ENCODE peak calls at places on chromosomes 12 and 14, in eight cellular contexts. One of them, this sample, is unnamed.

GRCh38 chr14:66824251-66824650 is 316.3 kb downstream of the GPHN start:
- DNase-seq in PC-3: no peak
- DNase-seq in uterus: no peak
- DNase-seq in right lobe of liver: no peak
- DNase-seq in lung: no peak
- DNase-seq in body of pancreas: no peak
- DNase-seq in aorta: no peak
- DNase-seq in upper lobe of right lung: no peak
- DNase-seq in this sample: no peak

GRCh38 chr14:35404496-35405303 is at the start of gene NFKBIA:
- DNase-seq in upper lobe of right lung: peak; percentile 96
- DNase-seq in aorta: peak; percentile 95
- DNase-seq in body of pancreas: peak; percentile 94
- DNase-seq in right lobe of liver: peak; percentile 93
- DNase-seq in uterus: peak; percentile 89
- DNase-seq in PC-3: peak; percentile 90
- DNase-seq in lung: peak; percentile 93
- DNase-seq in this sample: peak; percentile 87

GRCh38 chr12:29734299-29734698 is 49.4 kb downstream of the TMTC1 start:
- DNase-seq in upper lobe of right lung: no peak
- DNase-seq in body of pancreas: no peak
- DNase-seq in PC-3: no peak
- DNase-seq in uterus: no peak
- DNase-seq in right lobe of liver: no peak
- DNase-seq in lung: no peak
- DNase-seq in aorta: no peak
- DNase-seq in this sample: no peak

GRCh38 chr12:114006482-114007425 is 40.6 kb upstream of the RBM19 start:
- DNase-seq in right lobe of liver: no peak
- DNase-seq in aorta: no peak
- DNase-seq in body of pancreas: no peak
- DNase-seq in lung: no peak
- DNase-seq in PC-3: no peak
- DNase-seq in uterus: no peak
- DNase-seq in upper lobe of right lung: no peak
- DNase-seq in this sample: no peak

GRCh38 chr12:89228466-89228865 is 123.8 kb downstream of the DUSP6 start:
- DNase-seq in PC-3: no peak
- DNase-seq in aorta: no peak
- DNase-seq in lung: no peak
- DNase-seq in upper lobe of right lung: no peak
- DNase-seq in right lobe of liver: no peak
- DNase-seq in uterus: no peak
- DNase-seq in body of pancreas: no peak
- DNase-seq in this sample: no peak

GRCh38 chr12:6860116-6860515 is 7.2 kb upstream of the TPI1 start:
- DNase-seq in lung: no peak
- DNase-seq in uterus: no peak
- DNase-seq in right lobe of liver: peak; percentile 8
- DNase-seq in body of pancreas: no peak
- DNase-seq in PC-3: no peak
- DNase-seq in aorta: no peak
- DNase-seq in upper lobe of right lung: no peak
- DNase-seq in this sample: no peak

GRCh38 chr14:90581745-90582144 is 184.9 kb downstream of the CALM1 start:
- DNase-seq in lung: no peak
- DNase-seq in aorta: no peak
- DNase-seq in PC-3: no peak
- DNase-seq in body of pancreas: no peak
- DNase-seq in upper lobe of right lung: no peak
- DNase-seq in right lobe of liver: no peak
- DNase-seq in uterus: no peak
- DNase-seq in this sample: no peak

GRCh38 chr14:89489796-89490506 is 72.9 kb upstream of the FOXN3 start:
- DNase-seq in upper lobe of right lung: no peak
- DNase-seq in aorta: no peak
- DNase-seq in right lobe of liver: no peak
- DNase-seq in PC-3: no peak
- DNase-seq in body of pancreas: no peak
- DNase-seq in lung: no peak
- DNase-seq in uterus: no peak
- DNase-seq in this sample: no peak

GRCh38 chr12:114665411-114666181 is 18.4 kb downstream of the TBX3 start:
- DNase-seq in right lobe of liver: no peak
- DNase-seq in upper lobe of right lung: no peak
- DNase-seq in PC-3: peak; percentile 47
- DNase-seq in uterus: no peak
- DNase-seq in body of pancreas: no peak
- DNase-seq in aorta: no peak
- DNase-seq in lung: no peak
- DNase-seq in this sample: no peak

GRCh38 chr12:78392918-78393317 is 471.7 kb upstream of the SYT1 start:
- DNase-seq in right lobe of liver: no peak
- DNase-seq in lung: no peak
- DNase-seq in PC-3: peak; percentile 56
- DNase-seq in body of pancreas: no peak
- DNase-seq in upper lobe of right lung: no peak
- DNase-seq in aorta: no peak
- DNase-seq in uterus: no peak
- DNase-seq in this sample: no peak

GRCh38 chr12:34297126-34297789 is 275.0 kb downstream of the ALG10 start:
- DNase-seq in body of pancreas: no peak
- DNase-seq in lung: no peak
- DNase-seq in uterus: no peak
- DNase-seq in upper lobe of right lung: no peak
- DNase-seq in aorta: peak; percentile 19
- DNase-seq in PC-3: no peak
- DNase-seq in right lobe of liver: no peak
- DNase-seq in this sample: no peak

GRCh38 chr14:56189306-56189705 is 71.1 kb downstream of the PELI2 start:
- DNase-seq in uterus: peak; percentile 84
- DNase-seq in body of pancreas: peak; percentile 35
- DNase-seq in right lobe of liver: no peak
- DNase-seq in upper lobe of right lung: no peak
- DNase-seq in PC-3: peak; percentile 77
- DNase-seq in lung: no peak
- DNase-seq in aorta: no peak
- DNase-seq in this sample: no peak

GRCh38 chr12:20369164-20370000 is 1.0 kb downstream of the PDE3A start:
- DNase-seq in lung: peak; percentile 41
- DNase-seq in uterus: peak; percentile 71
- DNase-seq in body of pancreas: peak; percentile 59
- DNase-seq in right lobe of liver: peak; percentile 35
- DNase-seq in aorta: peak; percentile 89
- DNase-seq in upper lobe of right lung: peak; percentile 72
- DNase-seq in PC-3: no peak
- DNase-seq in this sample: peak; percentile 14

GRCh38 chr12:86950043-86950838 is 694.0 kb upstream of the MGAT4C start:
- DNase-seq in body of pancreas: no peak
- DNase-seq in aorta: no peak
- DNase-seq in uterus: no peak
- DNase-seq in lung: no peak
- DNase-seq in right lobe of liver: no peak
- DNase-seq in PC-3: no peak
- DNase-seq in upper lobe of right lung: no peak
- DNase-seq in this sample: no peak

GRCh38 chr14:92040431-92041040 is 677 bp upstream of the TRIP11 start:
- DNase-seq in upper lobe of right lung: no peak
- DNase-seq in lung: no peak
- DNase-seq in uterus: no peak
- DNase-seq in body of pancreas: peak; percentile 58
- DNase-seq in PC-3: peak; percentile 28
- DNase-seq in right lobe of liver: no peak
- DNase-seq in aorta: no peak
- DNase-seq in this sample: peak; percentile 24

DNA sequence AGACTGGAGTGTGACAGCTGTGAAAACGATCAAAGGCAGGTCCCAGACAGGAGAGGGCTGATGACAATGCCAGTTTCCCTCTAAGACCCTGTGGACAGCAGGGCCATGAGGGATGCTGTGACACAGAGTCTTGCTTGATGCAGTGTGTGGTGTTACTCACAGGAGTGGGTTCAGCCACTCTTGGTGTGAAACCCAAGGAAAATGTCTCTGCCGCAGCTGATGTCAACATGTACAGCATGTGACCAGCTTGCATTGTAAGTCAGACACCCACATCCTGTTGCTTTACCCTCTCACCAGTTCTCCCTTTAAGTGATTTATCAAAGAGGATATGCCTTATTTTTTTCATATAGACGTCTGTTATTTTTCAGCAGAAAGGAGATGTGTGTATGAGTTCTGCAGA is 268.6 kb downstream of the BTG1 start:
- DNase-seq in PC-3: no peak
- DNase-seq in upper lobe of right lung: peak; percentile 65
- DNase-seq in aorta: peak; percentile 76
- DNase-seq in lung: peak; percentile 42
- DNase-seq in body of pancreas: no peak
- DNase-seq in right lobe of liver: peak; percentile 19
- DNase-seq in uterus: peak; percentile 20
- DNase-seq in this sample: peak; percentile 13
- H3K4me1 ChIP-seq in PC-3: no peaks in the 10 kb centered on the region
- H3K4me1 ChIP-seq in upper lobe of right lung: peaks cover under 1% of the 10 kb centered on the region
- H3K4me1 ChIP-seq in aorta: no peaks in the 10 kb centered on the region
- H3K4me1 ChIP-seq in lung: peaks cover 3% of the 10 kb centered on the region
- H3K4me1 ChIP-seq in body of pancreas: no peaks in the 10 kb centered on the region
- H3K4me1 ChIP-seq in right lobe of liver: no peaks in the 10 kb centered on the region
- H3K4me1 ChIP-seq in uterus: no peaks in the 10 kb centered on the region
- H3K4me1 ChIP-seq in this sample: no peaks in the 10 kb centered on the region

GRCh38 chr12:11607313-11608081 is 42.0 kb upstream of the ETV6 start:
- DNase-seq in aorta: no peak
- DNase-seq in lung: no peak
- DNase-seq in body of pancreas: peak; percentile 44
- DNase-seq in uterus: no peak
- DNase-seq in upper lobe of right lung: no peak
- DNase-seq in right lobe of liver: peak; percentile 72
- DNase-seq in PC-3: no peak
- DNase-seq in this sample: no peak
- H3K4me3 ChIP-seq in aorta: no peak overlapping the region
- H3K4me3 ChIP-seq in lung: no peak overlapping the region
- H3K4me3 ChIP-seq in body of pancreas: no peak overlapping the region
- H3K4me3 ChIP-seq in uterus: no peak overlapping the region
- H3K4me3 ChIP-seq in upper lobe of right lung: no peak overlapping the region
- H3K4me3 ChIP-seq in right lobe of liver: no peak overlapping the region
- H3K4me3 ChIP-seq in PC-3: no peak overlapping the region
- H3K4me3 ChIP-seq in this sample: no peak overlapping the region

GRCh38 chr12:122846622-122847515 is 11.6 kb downstream of the HIP1R start:
- DNase-seq in uterus: no peak
- DNase-seq in PC-3: no peak
- DNase-seq in lung: no peak
- DNase-seq in upper lobe of right lung: no peak
- DNase-seq in right lobe of liver: no peak
- DNase-seq in aorta: no peak
- DNase-seq in body of pancreas: no peak
- DNase-seq in this sample: no peak
- H3K4me1 ChIP-seq in uterus: no peaks in the 10 kb centered on the region
- H3K4me1 ChIP-seq in PC-3: peaks cover 10% of the 10 kb centered on the region
- H3K4me1 ChIP-seq in lung: peaks cover 23% of the 10 kb centered on the region
- H3K4me1 ChIP-seq in upper lobe of right lung: peaks cover 12% of the 10 kb centered on the region
- H3K4me1 ChIP-seq in right lobe of liver: peaks cover 5% of the 10 kb centered on the region
- H3K4me1 ChIP-seq in aorta: no peaks in the 10 kb centered on the region
- H3K4me1 ChIP-seq in body of pancreas: peaks cover 47% of the 10 kb centered on the region
- H3K4me1 ChIP-seq in this sample: no peaks in the 10 kb centered on the region

DNA sequence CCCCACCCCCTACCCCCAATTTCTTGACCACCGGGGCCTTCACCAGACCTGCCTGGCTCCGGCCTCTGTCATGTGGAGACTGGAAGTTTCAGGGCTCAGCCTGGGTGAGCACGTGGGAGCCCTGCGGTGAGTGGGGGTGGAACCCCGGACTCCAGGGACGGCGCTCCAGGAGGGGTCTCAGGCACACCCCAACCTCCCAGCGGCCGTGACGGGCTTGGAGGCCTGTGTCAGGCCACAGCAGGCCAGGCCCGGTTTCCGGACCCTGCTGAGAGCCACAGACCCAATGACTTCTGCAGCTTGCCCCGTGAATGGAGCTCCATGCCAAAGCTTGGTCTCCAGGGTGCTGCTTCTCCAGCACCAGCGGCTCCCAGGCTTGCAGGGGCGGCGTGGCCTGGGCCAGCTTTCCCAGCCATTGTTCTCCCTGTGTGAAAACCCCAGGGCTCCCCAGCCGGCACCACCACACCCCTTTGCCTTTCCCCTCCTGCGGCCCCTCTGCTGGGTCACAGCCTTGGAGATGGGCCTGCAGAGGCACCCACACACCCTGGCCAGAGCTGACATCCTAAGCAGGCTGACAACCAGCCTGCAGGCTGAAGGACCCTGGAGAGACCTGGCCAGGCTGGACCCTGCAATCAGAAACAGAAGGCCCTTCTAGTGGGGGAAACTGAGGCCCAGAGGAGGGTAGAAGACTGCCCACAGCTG is 186.2 kb upstream of the C14orf180 start:
- DNase-seq in body of pancreas: no peak
- DNase-seq in lung: peak; percentile 22
- DNase-seq in aorta: peak; percentile 40
- DNase-seq in uterus: peak; percentile 11
- DNase-seq in right lobe of liver: no peak
- DNase-seq in upper lobe of right lung: peak; percentile 61
- DNase-seq in PC-3: no peak
- DNase-seq in this sample: no peak
- H3K4me3 ChIP-seq in body of pancreas: no peak overlapping the region
- H3K4me3 ChIP-seq in lung: no peak overlapping the region
- H3K4me3 ChIP-seq in aorta: no peak overlapping the region
- H3K4me3 ChIP-seq in uterus: no peak overlapping the region
- H3K4me3 ChIP-seq in right lobe of liver: no peak overlapping the region
- H3K4me3 ChIP-seq in upper lobe of right lung: no peak overlapping the region
- H3K4me3 ChIP-seq in PC-3: no peak overlapping the region
- H3K4me3 ChIP-seq in this sample: no peak overlapping the region

GRCh38 chr12:46263140-46264017 is 5.5 kb downstream of the SLC38A1 start:
- DNase-seq in uterus: no peak
- DNase-seq in PC-3: no peak
- DNase-seq in body of pancreas: no peak
- DNase-seq in aorta: no peak
- DNase-seq in lung: no peak
- DNase-seq in right lobe of liver: no peak
- DNase-seq in upper lobe of right lung: no peak
- DNase-seq in this sample: no peak
- H3K4me1 ChIP-seq in uterus: no peaks in the 10 kb centered on the region
- H3K4me1 ChIP-seq in PC-3: peaks cover 73% of the 10 kb centered on the region
- H3K4me1 ChIP-seq in body of pancreas: peaks cover 59% of the 10 kb centered on the region
- H3K4me1 ChIP-seq in aorta: no peaks in the 10 kb centered on the region
- H3K4me1 ChIP-seq in lung: peaks cover 10% of the 10 kb centered on the region
- H3K4me1 ChIP-seq in right lobe of liver: no peaks in the 10 kb centered on the region
- H3K4me1 ChIP-seq in upper lobe of right lung: peaks cover 22% of the 10 kb centered on the region
- H3K4me1 ChIP-seq in this sample: no peaks in the 10 kb centered on the region

DNA sequence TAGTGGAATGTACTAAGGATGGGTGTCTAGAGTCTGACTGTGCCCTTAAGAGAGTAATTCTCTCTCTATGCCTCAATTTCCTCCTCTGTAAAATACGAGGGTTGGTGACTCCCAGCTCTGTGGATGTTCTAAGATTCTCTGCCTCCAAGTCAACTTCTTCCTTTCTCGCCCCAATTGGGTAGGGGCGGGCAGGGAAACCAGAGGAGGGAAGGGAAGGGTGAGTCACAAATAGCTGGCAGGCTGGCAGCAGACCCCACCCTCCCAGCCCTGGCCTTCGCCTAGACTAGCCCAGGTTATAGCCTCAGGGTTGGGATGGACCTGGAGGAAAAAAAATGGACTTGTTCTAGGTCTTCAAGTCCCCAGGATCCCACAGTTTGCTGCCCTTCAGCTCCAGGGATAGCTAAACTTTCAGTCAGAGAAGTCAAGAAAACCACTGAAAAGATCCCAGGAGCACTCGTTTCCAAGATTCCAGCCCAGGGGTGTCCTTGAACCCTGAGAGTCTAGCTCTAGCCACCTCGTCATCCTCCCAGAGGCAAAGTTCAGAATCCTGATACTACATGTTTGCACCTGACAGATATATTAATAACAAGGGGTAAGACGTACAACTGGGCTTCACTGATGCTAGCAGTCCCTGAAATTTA is 2.3 kb downstream of the DGKA start:
- DNase-seq in right lobe of liver: no peak
- DNase-seq in upper lobe of right lung: no peak
- DNase-seq in aorta: peak; percentile 65
- DNase-seq in PC-3: peak; percentile 91
- DNase-seq in uterus: peak; percentile 31
- DNase-seq in lung: no peak
- DNase-seq in body of pancreas: peak; percentile 31
- DNase-seq in this sample: peak; percentile 55
- H3K4me3 ChIP-seq in right lobe of liver: no peak overlapping the region
- H3K4me3 ChIP-seq in upper lobe of right lung: no peak overlapping the region
- H3K4me3 ChIP-seq in aorta: no peak overlapping the region
- H3K4me3 ChIP-seq in PC-3: peak overlapping the region; percentile 82
- H3K4me3 ChIP-seq in uterus: no peak overlapping the region
- H3K4me3 ChIP-seq in lung: no peak overlapping the region
- H3K4me3 ChIP-seq in body of pancreas: no peak overlapping the region
- H3K4me3 ChIP-seq in this sample: peak overlapping the region; percentile 73

This sample was measured in prostate gland.